ENCODE peak calls at places on chromosomes 2 and 18, in eight cellular contexts. One of them, this sample, is unnamed.

GRCh38 chr2:158505448-158505934 is 48.7 kb downstream of the PKP4 start:
- DNase-seq in cardiac muscle cell: no peak
- DNase-seq in ovary: no peak
- DNase-seq in WERI-Rb-1: peak; percentile 54
- DNase-seq in adrenal gland: no peak
- DNase-seq in neural progenitor cell: no peak
- DNase-seq in Peyer's patch: no peak
- DNase-seq in heart right ventricle: no peak
- DNase-seq in this sample: no peak

GRCh38 chr2:71498261-71498701 is 44.9 kb downstream of the DYSF start:
- DNase-seq in Peyer's patch: no peak
- DNase-seq in neural progenitor cell: no peak
- DNase-seq in ovary: no peak
- DNase-seq in heart right ventricle: no peak
- DNase-seq in WERI-Rb-1: no peak
- DNase-seq in cardiac muscle cell: no peak
- DNase-seq in adrenal gland: no peak
- DNase-seq in this sample: no peak

GRCh38 chr2:108316194-108316880 is 27.6 kb downstream of the SULT1C2 start:
- DNase-seq in ovary: no peak
- DNase-seq in Peyer's patch: no peak
- DNase-seq in adrenal gland: no peak
- DNase-seq in cardiac muscle cell: peak; percentile 3
- DNase-seq in heart right ventricle: no peak
- DNase-seq in neural progenitor cell: peak; percentile 56
- DNase-seq in WERI-Rb-1: no peak
- DNase-seq in this sample: no peak

GRCh38 chr18:25453556-25454269 is 101.7 kb upstream of the ZNF521 start:
- DNase-seq in neural progenitor cell: no peak
- DNase-seq in WERI-Rb-1: no peak
- DNase-seq in Peyer's patch: no peak
- DNase-seq in cardiac muscle cell: no peak
- DNase-seq in ovary: no peak
- DNase-seq in adrenal gland: no peak
- DNase-seq in heart right ventricle: no peak
- DNase-seq in this sample: no peak

GRCh38 chr2:127638361-127639110 is 7.4 kb upstream of the GPR17 start:
- DNase-seq in cardiac muscle cell: no peak
- DNase-seq in adrenal gland: no peak
- DNase-seq in heart right ventricle: peak; percentile 49
- DNase-seq in WERI-Rb-1: no peak
- DNase-seq in neural progenitor cell: peak; percentile 17
- DNase-seq in Peyer's patch: peak; percentile 54
- DNase-seq in ovary: no peak
- DNase-seq in this sample: no peak

GRCh38 chr2:47313141-47313691 is 89.7 kb upstream of the MSH2 start:
- DNase-seq in adrenal gland: no peak
- DNase-seq in heart right ventricle: no peak
- DNase-seq in ovary: no peak
- DNase-seq in cardiac muscle cell: no peak
- DNase-seq in Peyer's patch: no peak
- DNase-seq in WERI-Rb-1: no peak
- DNase-seq in neural progenitor cell: no peak
- DNase-seq in this sample: no peak

GRCh38 chr2:101124684-101125366 is 26.4 kb downstream of the TBC1D8 start:
- DNase-seq in WERI-Rb-1: no peak
- DNase-seq in adrenal gland: peak; percentile 89
- DNase-seq in neural progenitor cell: no peak
- DNase-seq in ovary: no peak
- DNase-seq in heart right ventricle: peak; percentile 53
- DNase-seq in cardiac muscle cell: no peak
- DNase-seq in Peyer's patch: no peak
- DNase-seq in this sample: no peak

GRCh38 chr2:66431840-66432511 is 2.9 kb upstream of the MEIS1 start:
- DNase-seq in WERI-Rb-1: no peak
- DNase-seq in adrenal gland: peak; percentile 55
- DNase-seq in heart right ventricle: peak; percentile 15
- DNase-seq in ovary: peak; percentile 19
- DNase-seq in cardiac muscle cell: no peak
- DNase-seq in neural progenitor cell: peak; percentile 46
- DNase-seq in Peyer's patch: no peak
- DNase-seq in this sample: no peak

GRCh38 chr2:225137971-225138370 is 95.7 kb upstream of the DOCK10 start:
- DNase-seq in adrenal gland: no peak
- DNase-seq in neural progenitor cell: no peak
- DNase-seq in heart right ventricle: no peak
- DNase-seq in Peyer's patch: no peak
- DNase-seq in cardiac muscle cell: no peak
- DNase-seq in WERI-Rb-1: no peak
- DNase-seq in ovary: no peak
- DNase-seq in this sample: no peak

GRCh38 chr18:25287096-25287495 is 64.9 kb downstream of the ZNF521 start:
- DNase-seq in ovary: no peak
- DNase-seq in cardiac muscle cell: no peak
- DNase-seq in WERI-Rb-1: no peak
- DNase-seq in adrenal gland: no peak
- DNase-seq in neural progenitor cell: no peak
- DNase-seq in Peyer's patch: no peak
- DNase-seq in heart right ventricle: no peak
- DNase-seq in this sample: no peak

GRCh38 chr2:141015339-141016047 is 1115.3 kb downstream of the LRP1B start:
- DNase-seq in neural progenitor cell: peak; percentile 57
- DNase-seq in ovary: no peak
- DNase-seq in cardiac muscle cell: peak; percentile 63
- DNase-seq in adrenal gland: no peak
- DNase-seq in WERI-Rb-1: peak; percentile 13
- DNase-seq in Peyer's patch: no peak
- DNase-seq in heart right ventricle: peak; percentile 14
- DNase-seq in this sample: peak; percentile 75

GRCh38 chr2:64838817-64839216 is 150.4 kb upstream of the SLC1A4 start:
- DNase-seq in heart right ventricle: no peak
- DNase-seq in adrenal gland: no peak
- DNase-seq in ovary: no peak
- DNase-seq in neural progenitor cell: no peak
- DNase-seq in WERI-Rb-1: no peak
- DNase-seq in Peyer's patch: no peak
- DNase-seq in cardiac muscle cell: no peak
- DNase-seq in this sample: no peak

GRCh38 chr18:42113529-42114191 is 158.6 kb downstream of the PIK3C3 start:
- DNase-seq in Peyer's patch: no peak
- DNase-seq in adrenal gland: no peak
- DNase-seq in WERI-Rb-1: no peak
- DNase-seq in neural progenitor cell: no peak
- DNase-seq in heart right ventricle: no peak
- DNase-seq in ovary: no peak
- DNase-seq in cardiac muscle cell: no peak
- DNase-seq in this sample: no peak

GRCh38 chr18:25239636-25240468 is 112.1 kb downstream of the ZNF521 start:
- DNase-seq in ovary: no peak
- DNase-seq in heart right ventricle: no peak
- DNase-seq in Peyer's patch: no peak
- DNase-seq in cardiac muscle cell: no peak
- DNase-seq in adrenal gland: no peak
- DNase-seq in WERI-Rb-1: no peak
- DNase-seq in neural progenitor cell: no peak
- DNase-seq in this sample: no peak

GRCh38 chr18:3742541-3742940 is 292.6 kb downstream of the TGIF1 start:
- DNase-seq in ovary: no peak
- DNase-seq in WERI-Rb-1: no peak
- DNase-seq in Peyer's patch: no peak
- DNase-seq in neural progenitor cell: no peak
- DNase-seq in heart right ventricle: no peak
- DNase-seq in cardiac muscle cell: no peak
- DNase-seq in adrenal gland: no peak
- DNase-seq in this sample: no peak

GRCh38 chr2:150997066-150997465 is 264.6 kb downstream of the RBM43 start:
- DNase-seq in WERI-Rb-1: no peak
- DNase-seq in Peyer's patch: no peak
- DNase-seq in adrenal gland: no peak
- DNase-seq in neural progenitor cell: no peak
- DNase-seq in ovary: no peak
- DNase-seq in cardiac muscle cell: no peak
- DNase-seq in heart right ventricle: no peak
- DNase-seq in this sample: no peak
- H3K27me3 ChIP-seq in WERI-Rb-1: no peaks in the 10 kb centered on the region
- H3K27me3 ChIP-seq in Peyer's patch: no peaks in the 10 kb centered on the region
- H3K27me3 ChIP-seq in adrenal gland: no peaks in the 10 kb centered on the region
- H3K27me3 ChIP-seq in neural progenitor cell: no peaks in the 10 kb centered on the region
- H3K27me3 ChIP-seq in ovary: no peaks in the 10 kb centered on the region
- H3K27me3 ChIP-seq in cardiac muscle cell: no peaks in the 10 kb centered on the region
- H3K27me3 ChIP-seq in heart right ventricle: no peaks in the 10 kb centered on the region
- H3K27me3 ChIP-seq in this sample: no peaks in the 10 kb centered on the region

GRCh38 chr2:118836411-118836930 is 11.0 kb downstream of the EN1 start:
- DNase-seq in neural progenitor cell: no peak
- DNase-seq in heart right ventricle: no peak
- DNase-seq in WERI-Rb-1: no peak
- DNase-seq in adrenal gland: no peak
- DNase-seq in cardiac muscle cell: no peak
- DNase-seq in ovary: no peak
- DNase-seq in Peyer's patch: no peak
- DNase-seq in this sample: no peak

GRCh38 chr2:118835739-118836410 is 11.6 kb downstream of the EN1 start:
- DNase-seq in adrenal gland: no peak
- DNase-seq in ovary: no peak
- DNase-seq in WERI-Rb-1: no peak
- DNase-seq in neural progenitor cell: peak; percentile 70
- DNase-seq in Peyer's patch: no peak
- DNase-seq in heart right ventricle: no peak
- DNase-seq in cardiac muscle cell: no peak
- DNase-seq in this sample: no peak

GRCh38 chr2:118838741-118839455 is 8.6 kb downstream of the EN1 start:
- DNase-seq in adrenal gland: no peak
- DNase-seq in WERI-Rb-1: no peak
- DNase-seq in ovary: no peak
- DNase-seq in neural progenitor cell: no peak
- DNase-seq in heart right ventricle: no peak
- DNase-seq in cardiac muscle cell: no peak
- DNase-seq in Peyer's patch: no peak
- DNase-seq in this sample: no peak

GRCh38 chr2:118837067-118837466 is 10.4 kb downstream of the EN1 start:
- DNase-seq in neural progenitor cell: no peak
- DNase-seq in cardiac muscle cell: no peak
- DNase-seq in ovary: no peak
- DNase-seq in Peyer's patch: no peak
- DNase-seq in WERI-Rb-1: no peak
- DNase-seq in heart right ventricle: no peak
- DNase-seq in adrenal gland: no peak
- DNase-seq in this sample: no peak

DNA sequence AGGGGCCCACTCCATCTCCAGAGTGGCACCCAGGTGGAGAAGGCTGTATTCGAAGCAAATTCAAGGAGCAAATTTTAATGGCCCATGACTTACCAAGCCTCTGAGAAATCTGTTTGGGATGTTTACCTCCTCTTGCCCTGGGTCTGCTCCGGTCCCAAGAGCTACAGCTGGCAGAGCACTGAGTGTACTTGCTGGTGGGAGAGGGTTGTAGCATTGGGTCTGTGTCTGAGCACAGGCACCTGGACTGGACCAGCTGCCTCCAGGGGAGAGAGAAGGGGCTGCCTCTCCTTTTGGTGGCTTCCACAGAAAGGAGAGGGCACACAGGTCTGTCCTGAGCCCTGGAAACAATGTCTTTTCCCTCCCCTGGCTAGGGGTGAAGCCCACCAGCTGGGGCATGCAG is 9.8 kb downstream of the EN1 start:
- DNase-seq in cardiac muscle cell: no peak
- DNase-seq in WERI-Rb-1: no peak
- DNase-seq in Peyer's patch: no peak
- DNase-seq in neural progenitor cell: no peak
- DNase-seq in adrenal gland: no peak
- DNase-seq in ovary: no peak
- DNase-seq in heart right ventricle: no peak
- DNase-seq in this sample: no peak
- H3K27me3 ChIP-seq in cardiac muscle cell: peaks cover 100% of the 10 kb centered on the region
- H3K27me3 ChIP-seq in WERI-Rb-1: peaks cover 100% of the 10 kb centered on the region
- H3K27me3 ChIP-seq in Peyer's patch: peaks cover 69% of the 10 kb centered on the region
- H3K27me3 ChIP-seq in neural progenitor cell: peaks cover 100% of the 10 kb centered on the region
- H3K27me3 ChIP-seq in adrenal gland: peaks cover 95% of the 10 kb centered on the region
- H3K27me3 ChIP-seq in ovary: no peaks in the 10 kb centered on the region
- H3K27me3 ChIP-seq in heart right ventricle: peaks cover 100% of the 10 kb centered on the region
- H3K27me3 ChIP-seq in this sample: peaks cover 92% of the 10 kb centered on the region

DNA sequence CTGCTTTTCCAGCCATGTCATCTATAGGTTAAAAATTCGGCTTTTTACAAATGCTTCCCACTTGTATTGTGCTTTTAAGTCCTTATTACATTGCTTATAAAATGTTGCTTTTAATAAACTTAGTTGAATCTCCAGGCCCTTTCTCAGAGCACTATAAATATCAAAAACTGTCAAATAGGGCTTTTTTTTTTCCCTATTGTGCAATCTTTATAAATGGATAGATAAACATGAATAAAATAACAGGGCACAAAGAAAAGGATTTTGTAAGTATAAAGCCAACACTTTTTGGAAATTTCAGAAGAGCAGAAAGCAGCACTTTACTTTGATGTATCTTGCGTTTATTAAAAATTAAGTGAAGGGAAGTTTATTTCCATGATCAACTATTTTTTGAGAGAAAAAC is 107.5 kb upstream of the CDCA7 start:
- DNase-seq in WERI-Rb-1: no peak
- DNase-seq in cardiac muscle cell: no peak
- DNase-seq in Peyer's patch: no peak
- DNase-seq in heart right ventricle: no peak
- DNase-seq in neural progenitor cell: no peak
- DNase-seq in ovary: no peak
- DNase-seq in adrenal gland: no peak
- DNase-seq in this sample: no peak
- H3K27me3 ChIP-seq in WERI-Rb-1: no peaks in the 10 kb centered on the region
- H3K27me3 ChIP-seq in cardiac muscle cell: no peaks in the 10 kb centered on the region
- H3K27me3 ChIP-seq in Peyer's patch: no peaks in the 10 kb centered on the region
- H3K27me3 ChIP-seq in heart right ventricle: no peaks in the 10 kb centered on the region
- H3K27me3 ChIP-seq in neural progenitor cell: no peaks in the 10 kb centered on the region
- H3K27me3 ChIP-seq in ovary: no peaks in the 10 kb centered on the region
- H3K27me3 ChIP-seq in adrenal gland: no peaks in the 10 kb centered on the region
- H3K27me3 ChIP-seq in this sample: no peaks in the 10 kb centered on the region

GRCh38 chr2:176123483-176123843 is 944 bp downstream of the HOXD9 start:
- DNase-seq in Peyer's patch: no peak
- DNase-seq in WERI-Rb-1: no peak
- DNase-seq in cardiac muscle cell: no peak
- DNase-seq in neural progenitor cell: no peak
- DNase-seq in ovary: no peak
- DNase-seq in adrenal gland: no peak
- DNase-seq in heart right ventricle: no peak
- DNase-seq in this sample: no peak

GRCh38 chr2:176126929-176127768 is 2.4 kb upstream of the HOXD8 start:
- DNase-seq in heart right ventricle: peak; percentile 39
- DNase-seq in adrenal gland: peak; percentile 91
- DNase-seq in WERI-Rb-1: no peak
- DNase-seq in ovary: peak; percentile 67
- DNase-seq in Peyer's patch: peak; percentile 48
- DNase-seq in cardiac muscle cell: peak; percentile 82
- DNase-seq in neural progenitor cell: peak; percentile 82
- DNase-seq in this sample: peak; percentile 47

GRCh38 chr2:176124358-176125214 is 2.1 kb downstream of the HOXD9 start:
- DNase-seq in adrenal gland: no peak
- DNase-seq in cardiac muscle cell: no peak
- DNase-seq in WERI-Rb-1: no peak
- DNase-seq in Peyer's patch: no peak
- DNase-seq in ovary: no peak
- DNase-seq in neural progenitor cell: no peak
- DNase-seq in heart right ventricle: no peak
- DNase-seq in this sample: no peak

GRCh38 chr2:176123847-176124273 is 1.3 kb downstream of the HOXD9 start:
- DNase-seq in cardiac muscle cell: no peak
- DNase-seq in neural progenitor cell: no peak
- DNase-seq in Peyer's patch: no peak
- DNase-seq in adrenal gland: no peak
- DNase-seq in ovary: no peak
- DNase-seq in WERI-Rb-1: no peak
- DNase-seq in heart right ventricle: no peak
- DNase-seq in this sample: no peak

GRCh38 chr2:176125215-176126054 is 2.9 kb downstream of the HOXD9 start:
- DNase-seq in adrenal gland: no peak
- DNase-seq in heart right ventricle: no peak
- DNase-seq in neural progenitor cell: no peak
- DNase-seq in Peyer's patch: no peak
- DNase-seq in cardiac muscle cell: no peak
- DNase-seq in WERI-Rb-1: no peak
- DNase-seq in ovary: no peak
- DNase-seq in this sample: no peak
- H3K27me3 ChIP-seq in adrenal gland: peaks cover 9% of the 10 kb centered on the region
- H3K27me3 ChIP-seq in heart right ventricle: peaks cover 95% of the 10 kb centered on the region
- H3K27me3 ChIP-seq in neural progenitor cell: peaks cover 100% of the 10 kb centered on the region
- H3K27me3 ChIP-seq in Peyer's patch: peaks cover 57% of the 10 kb centered on the region
- H3K27me3 ChIP-seq in cardiac muscle cell: peaks cover 100% of the 10 kb centered on the region
- H3K27me3 ChIP-seq in WERI-Rb-1: peaks cover 94% of the 10 kb centered on the region
- H3K27me3 ChIP-seq in ovary: no peaks in the 10 kb centered on the region
- H3K27me3 ChIP-seq in this sample: peaks cover 98% of the 10 kb centered on the region

This sample was measured in dorsolateral prefrontal cortex.